ENCODE peak calls at places on chromosomes 12 and 14, in six cellular contexts. Z is astrocyte, V is upper lobe of right lung, C is PC-3, R is GM23248, G is iPS DF 6.9. M is an unnamed sample.

GRCh38 chr12:108442077-108442476 is 73.0 kb upstream of the FICD start:
- DNase-seq in R (no peak), C (no peak), Z (no peak), V (no peak), G (peak), M (no peak)

GRCh38 chr12:87127272-87127671 is 871.1 kb upstream of the MGAT4C start:
- DNase-seq in C (peak), R (peak), Z (peak), V (no peak), G (no peak), M (no peak)

GRCh38 chr12:15644700-15645099 is 144.5 kb downstream of the EPS8 start:
- DNase-seq in V (no peak), C (peak), Z (peak), G (no peak), R (peak), M (no peak)

GRCh38 chr14:34021096-34021495 is 70.2 kb upstream of the EGLN3 start:
- DNase-seq in C (no peak), V (no peak), R (no peak), G (no peak), Z (no peak), M (no peak)

GRCh38 chr14:55715889-55716288 is 135.9 kb downstream of the KTN1 start:
- DNase-seq in V (no peak), G (no peak), C (no peak), Z (peak), R (peak), M (no peak)

GRCh38 chr12:130576286-130576933 is 139.7 kb downstream of the RIMBP2 start:
- DNase-seq in Z (no peak), V (no peak), R (no peak), C (no peak), G (no peak), M (no peak)

GRCh38 chr14:52355526-52355925 is 41.4 kb downstream of the PTGER2 start:
- DNase-seq in R (no peak), V (no peak), Z (no peak), G (no peak), C (peak), M (no peak)

GRCh38 chr14:95485222-95485819 is 31.1 kb downstream of the SYNE3 start:
- DNase-seq in G (no peak), C (no peak), Z (no peak), R (no peak), V (no peak), M (no peak)

GRCh38 chr12:100229036-100229635 is 28.5 kb downstream of the ACTR6 start:
- DNase-seq in Z (no peak), G (no peak), R (peak), V (no peak), C (peak), M (no peak)

GRCh38 chr12:13365782-13366366 is 169.3 kb downstream of the EMP1 start:
- DNase-seq in Z (no peak), C (no peak), G (no peak), V (no peak), R (no peak), M (peak)

GRCh38 chr14:20799955-20800544 is 2.6 kb downstream of the RNASE1 start:
- DNase-seq in G (no peak), V (peak), C (peak), R (no peak), Z (no peak), M (no peak)

GRCh38 chr14:86852530-86852929 is 1140.5 kb downstream of the GALC start:
- DNase-seq in G (no peak), V (no peak), Z (peak), C (no peak), R (no peak), M (no peak)

GRCh38 chr14:103372552-103373304 is 12.5 kb upstream of the MARK3 start:
- DNase-seq in R (peak), G (no peak), V (no peak), Z (peak), C (peak), M (peak)

GRCh38 chr14:62505045-62505444 is 540.2 kb downstream of the KCNH5 start:
- DNase-seq in C (no peak), G (no peak), R (no peak), Z (no peak), V (no peak), M (no peak)

GRCh38 chr14:105525861-105526780 is at the start of gene TMEM121:
- DNase-seq in G (no peak), Z (no peak), C (no peak), R (peak), V (peak), M (no peak)

GRCh38 chr12:42296503-42297109 is 29.3 kb downstream of the ZCRB1 start:
- DNase-seq in R (peak), V (no peak), G (peak), Z (no peak), C (peak), M (no peak)

GRCh38 chr12:12645485-12645884 is 33.8 kb downstream of the CREBL2 start:
- DNase-seq in V (no peak), Z (peak), G (no peak), C (peak), R (peak), M (no peak)

GRCh38 chr14:90354551-90355298 is 23.0 kb upstream of the NRDE2 start:
- DNase-seq in V (no peak), G (no peak), R (no peak), Z (no peak), C (no peak), M (no peak)

GRCh38 chr12:108918206-108918605 is 38.3 kb downstream of the DAO start:
- DNase-seq in V (no peak), R (no peak), G (no peak), C (no peak), Z (no peak), M (no peak)

GRCh38 chr14:103402700-103403099 is 17.5 kb downstream of the MARK3 start:
- DNase-seq in R (peak), V (no peak), G (no peak), C (peak), Z (peak), M (no peak)

GRCh38 chr14:94655169-94655710 is 43.0 kb downstream of the SERPINA3 start:
- DNase-seq in Z (no peak), C (no peak), V (no peak), G (no peak), R (no peak), M (no peak)

GRCh38 chr12:27879708-27880107 is 92.8 kb downstream of the PTHLH start:
- DNase-seq in G (no peak), C (no peak), V (no peak), Z (no peak), R (no peak), M (no peak)

GRCh38 chr14:74244115-74244514 is 4.9 kb downstream of the VSX2 start:
- DNase-seq in C (no peak), G (no peak), R (no peak), V (no peak), Z (no peak), M (no peak)

GRCh38 chr12:52395761-52396434 is 10.2 kb downstream of the KRT82 start:
- DNase-seq in R (peak), C (peak), G (peak), Z (no peak), V (peak), M (no peak)

GRCh38 chr12:105931762-105932587 is 206.8 kb downstream of the NUAK1 start:
- DNase-seq in V (no peak), R (no peak), C (no peak), G (no peak), Z (no peak), M (peak)

GRCh38 chr12:71948390-71948789 is 9.7 kb downstream of the TPH2 start:
- DNase-seq in V (no peak), G (no peak), C (no peak), Z (no peak), R (no peak), M (no peak)

GRCh38 chr14:90409209-90409730 is 12.4 kb downstream of the CALM1 start:
- DNase-seq in C (peak), V (no peak), G (no peak), Z (peak), R (peak), M (peak)

GRCh38 chr14:76514599-76514998 is 138.7 kb downstream of the ESRRB start:
- DNase-seq in R (peak), G (no peak), V (peak), C (peak), Z (no peak), M (no peak)

GRCh38 chr12:49345048-49345839 is 1.4 kb upstream of the DNAJC22 start:
- DNase-seq in V (peak), Z (no peak), G (no peak), R (peak), C (peak), M (peak)

GRCh38 chr14:90500665-90501370 is 104.0 kb downstream of the CALM1 start:
- DNase-seq in G (no peak), C (no peak), V (peak), R (no peak), Z (no peak), M (no peak)

GRCh38 chr14:45251912-45252311 is 1.1 kb downstream of the MIS18BP1 start:
- DNase-seq in G (no peak), Z (no peak), V (no peak), C (peak), R (peak), M (no peak)

GRCh38 chr14:104299993-104300761 is 161.8 kb downstream of the KIF26A start:
- DNase-seq in V (no peak), Z (no peak), G (no peak), C (no peak), R (no peak), M (no peak)

GRCh38 chr14:95510804-95511203 is 5.6 kb downstream of the SYNE3 start:
- DNase-seq in G (no peak), C (no peak), V (no peak), R (peak), Z (no peak), M (no peak)

GRCh38 chr12:70197362-70197744 is 45.9 kb upstream of the CNOT2 start:
- DNase-seq in G (no peak), Z (no peak), C (no peak), V (no peak), R (peak), M (no peak)

GRCh38 chr12:49200882-49201594 is 12.2 kb upstream of the TUBA1A start:
- DNase-seq in R (peak), Z (peak), V (no peak), C (peak), G (no peak), M (no peak)

GRCh38 chr12:124828264-124829007 is 35.2 kb downstream of the SCARB1 start:
- DNase-seq in V (no peak), G (no peak), C (peak), R (peak), Z (peak), M (no peak)

GRCh38 chr12:81288651-81289050 is 210.8 kb downstream of the ACSS3 start:
- DNase-seq in G (no peak), Z (no peak), V (no peak), C (no peak), R (no peak), M (no peak)

GRCh38 chr12:113226696-113227095 is 5.4 kb downstream of the TPCN1 start:
- DNase-seq in V (no peak), R (no peak), C (no peak), Z (no peak), G (no peak), M (no peak)

GRCh38 chr12:43241971-43242370 is 310.0 kb downstream of the ADAMTS20 start:
- DNase-seq in Z (peak), C (no peak), V (no peak), R (peak), G (no peak), M (no peak)

GRCh38 chr12:96670334-96670899 is 181.0 kb downstream of the CFAP54 start:
- DNase-seq in V (no peak), R (no peak), G (no peak), Z (no peak), C (no peak), M (no peak)

GRCh38 chr14:61174395-61175386 is 106.4 kb downstream of the TMEM30B start:
- DNase-seq in G (no peak), R (peak), C (peak), Z (peak), V (no peak), M (no peak)
- H3K27ac ChIP-seq in G (no peak), R (no peak), C (no peak), Z (peak), V (no peak), M (no peak)

DNA sequence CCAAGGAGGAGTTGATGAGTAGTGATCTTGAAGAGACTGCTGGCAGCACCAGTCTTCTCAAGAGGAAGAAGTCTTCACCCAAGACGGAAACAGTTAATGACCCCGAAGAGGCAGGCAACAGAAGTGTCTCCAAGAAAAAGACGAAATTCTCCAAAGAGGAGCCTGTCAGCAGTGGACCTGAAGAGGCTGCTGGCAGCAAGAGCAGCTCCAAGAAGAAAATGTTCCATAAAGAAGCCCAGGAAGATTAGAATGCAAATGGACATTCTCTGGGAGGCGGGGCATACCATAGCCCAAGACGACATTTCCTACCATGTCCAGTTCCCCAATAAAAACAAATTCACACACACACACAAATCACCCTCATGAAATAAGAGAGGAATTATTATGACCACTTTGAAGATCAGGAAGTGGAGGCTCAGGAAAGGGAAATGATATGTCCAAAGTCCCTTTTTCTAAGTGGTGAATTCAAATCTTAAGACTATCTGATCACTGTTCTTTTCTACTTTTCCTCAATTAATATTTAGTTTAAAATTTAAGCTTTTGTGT is 131.8 kb downstream of the PAWR start:
- DNase-seq in R (no peak), V (no peak), C (no peak), Z (no peak), G (no peak), M (no peak)
- H3K27ac ChIP-seq in R (no peak), V (no peak), C (no peak), Z (no peak), G (no peak), M (peak)

DNA sequence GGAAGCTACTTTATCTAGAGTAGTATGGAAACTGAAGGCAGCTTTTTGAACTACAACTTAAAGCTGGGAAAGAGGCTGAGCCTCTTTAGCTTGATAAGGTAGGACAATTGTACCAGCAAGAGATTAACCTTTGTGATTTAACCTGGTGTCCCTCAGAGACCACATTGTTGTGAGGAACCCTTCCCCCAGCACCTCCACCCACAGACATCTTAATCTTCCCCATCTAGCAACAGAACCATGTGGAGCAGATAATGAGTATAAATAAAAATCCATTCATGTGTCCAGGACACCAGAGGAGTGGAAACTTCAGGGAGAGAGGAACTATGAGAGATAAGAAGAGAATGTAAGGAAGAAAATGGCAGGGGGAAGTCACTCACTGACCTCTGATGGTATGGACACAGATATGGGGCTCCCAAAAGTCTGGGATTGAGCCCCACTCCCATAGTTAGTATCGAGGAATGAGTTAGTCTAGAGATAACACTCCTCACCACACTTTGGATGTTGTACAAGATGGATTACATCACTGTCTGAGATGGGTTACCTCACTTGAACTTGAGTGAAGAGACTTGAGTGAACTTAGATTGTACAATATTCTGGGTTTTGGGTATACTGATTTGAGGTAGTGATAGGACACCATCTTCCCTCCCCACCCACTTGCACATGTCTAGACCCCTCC is 33.9 kb upstream of the SLC38A2 start:
- DNase-seq in G (no peak), R (peak), Z (peak), C (no peak), V (no peak), M (no peak)
- H3K27ac ChIP-seq in G (no peak), R (no peak), Z (no peak), C (no peak), V (no peak), M (no peak)

DNA sequence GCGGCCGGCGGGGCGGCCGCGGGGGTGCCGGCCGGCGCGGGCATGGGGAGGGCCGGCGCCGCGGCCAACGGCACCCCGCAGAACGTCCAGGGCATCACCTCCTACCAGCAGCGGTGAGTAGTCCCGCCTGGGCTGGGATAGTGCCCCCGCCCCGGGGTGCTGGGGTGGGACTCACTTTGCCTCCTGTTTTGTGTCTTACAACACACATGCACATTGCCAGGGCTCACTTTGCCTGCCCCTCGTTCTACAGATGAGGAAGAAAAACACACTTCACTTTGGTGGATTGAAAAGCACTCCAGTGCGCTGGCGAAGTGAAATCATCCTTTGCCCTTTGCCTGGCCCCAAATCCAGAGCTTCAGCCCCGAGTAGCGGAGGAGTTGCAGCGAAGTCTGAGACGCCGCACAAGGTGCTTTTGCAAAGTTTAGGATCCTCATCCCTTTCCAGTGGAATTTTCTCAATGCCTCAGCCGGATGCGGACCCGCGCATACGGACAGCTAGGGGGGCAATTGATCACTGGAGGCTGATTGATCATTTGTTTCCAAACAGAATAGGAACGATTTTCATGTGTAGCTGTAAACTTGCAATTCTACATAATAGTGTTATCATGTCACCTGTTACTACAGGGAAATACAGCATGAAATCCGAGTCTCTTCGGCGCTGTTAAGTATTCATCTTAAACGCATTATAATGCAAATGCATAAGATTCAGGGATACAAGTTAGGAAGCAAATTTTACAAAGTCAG is 3.6 kb upstream of the NPAS3 start:
- DNase-seq in Z (peak), V (no peak), G (no peak), R (peak), C (no peak), M (no peak)
- H3K27ac ChIP-seq in Z (peak), V (no peak), G (no peak), R (no peak), C (no peak), M (no peak)

GRCh38 chr14:23114669-23115491 is 4.2 kb downstream of the CEBPE start:
- DNase-seq in Z (peak), G (no peak), V (no peak), C (peak), R (peak), M (peak)
- H3K27ac ChIP-seq in Z (peak), G (no peak), V (no peak), C (peak), R (peak), M (peak)

GRCh38 chr14:89040438-89041244 is 216.2 kb downstream of the TTC8 start:
- DNase-seq in Z (peak), G (no peak), V (peak), C (peak), R (peak), M (peak)

GRCh38 chr14:89040080-89040437 is 215.6 kb downstream of the TTC8 start:
- DNase-seq in R (no peak), G (no peak), V (no peak), C (no peak), Z (no peak), M (no peak)

GRCh38 chr14:89037065-89037464 is 212.6 kb downstream of the TTC8 start:
- DNase-seq in R (no peak), C (no peak), G (no peak), Z (no peak), V (no peak), M (no peak)

GRCh38 chr14:89042021-89042420 is 217.6 kb downstream of the TTC8 start:
- DNase-seq in R (no peak), Z (no peak), V (no peak), G (no peak), C (no peak), M (no peak)

DNA sequence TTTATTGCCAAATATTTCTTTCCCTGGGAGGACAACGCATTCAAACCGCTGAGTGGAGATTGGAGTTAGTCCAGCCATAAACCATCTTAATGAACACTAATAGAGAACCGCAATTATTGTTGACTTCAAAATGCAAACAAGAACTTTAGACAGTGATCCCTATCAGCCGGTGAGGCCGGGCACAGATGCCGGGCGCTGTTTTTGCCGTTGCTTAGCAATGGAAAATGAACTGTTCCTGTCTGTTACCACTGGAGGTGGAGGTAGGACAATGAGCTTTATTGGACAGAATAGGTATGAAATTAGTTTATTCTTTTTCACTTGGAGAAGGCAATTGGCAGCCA is 216.8 kb downstream of the TTC8 start:
- DNase-seq in G (no peak), Z (no peak), C (peak), V (no peak), R (no peak), M (peak)
- H3K27ac ChIP-seq in G (no peak), Z (peak), C (peak), V (peak), R (peak), M (peak)

GRCh38 chr14:64700894-64701293 is 3.3 kb upstream of the PLEKHG3 start:
- DNase-seq in R (no peak), Z (no peak), V (no peak), C (no peak), G (no peak), M (no peak)
- H3K27ac ChIP-seq in R (no peak), Z (no peak), V (no peak), C (no peak), G (no peak), M (no peak)

DNA sequence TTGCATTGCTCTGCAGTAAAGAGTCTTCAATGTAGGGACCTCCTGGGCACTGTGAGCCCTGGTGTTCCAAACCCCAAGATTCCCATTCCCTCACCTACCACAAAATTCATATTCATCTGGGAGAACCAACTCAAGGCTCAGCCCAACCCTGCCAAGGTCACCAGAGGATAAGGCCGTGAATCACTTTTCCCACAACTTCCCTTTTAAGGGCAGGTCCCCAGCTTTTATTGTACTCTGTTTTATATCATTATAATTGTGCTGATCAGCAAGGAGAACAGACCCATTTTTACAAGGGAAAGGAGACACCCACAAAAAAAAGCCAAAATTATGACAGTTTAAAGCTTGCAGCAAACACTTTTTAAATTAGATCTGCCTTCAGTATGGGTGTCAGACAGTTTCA is 363.0 kb upstream of the FKBP4 start:
- DNase-seq in C (no peak), Z (no peak), V (no peak), G (no peak), R (peak), M (no peak)
- H3K27ac ChIP-seq in C (no peak), Z (no peak), V (no peak), G (no peak), R (no peak), M (no peak)